ENCODE peak calls at places on chromosomes 16 and 17, in eight cellular contexts. O is upper lobe of right lung, B is fibroblast of lung, A is AG10803, P is Panc1, X is brain microvascular endothelial cell, U is MM.1S, J is GM12865. I is an unnamed sample.

GRCh38 chr17:73029941-73030340 is 62.5 kb downstream of the SLC39A11 start:
- DNase-seq in U (no peak), P (no peak), J (no peak), B (no peak), X (no peak), A (no peak), O (no peak), I (no peak)

GRCh38 chr17:47966079-47966519 is 4.8 kb upstream of the CDK5RAP3 start:
- DNase-seq in U (no peak), O (no peak), B (no peak), J (no peak), P (no peak), X (no peak), A (no peak), I (no peak)

GRCh38 chr17:76266244-76266938 is 1.2 kb downstream of the UBALD2 start:
- DNase-seq in P (no peak), X (no peak), O (no peak), J (peak; percentile 49), A (peak; percentile 47), U (no peak), B (peak; percentile 32), I (no peak)

GRCh38 chr16:30567991-30568638 is 3.4 kb downstream of the ZNF688 start:
- DNase-seq in U (peak; percentile 87), J (peak; percentile 88), B (peak; percentile 59), P (peak; percentile 24), X (peak; percentile 49), O (no peak), A (peak; percentile 78), I (peak; percentile 41)

GRCh38 chr16:83835972-83836566 is 28.3 kb downstream of the HSBP1 start:
- DNase-seq in P (no peak), A (peak; percentile 40), B (peak; percentile 82), X (peak; percentile 59), U (no peak), J (peak; percentile 9), O (no peak), I (peak; percentile 13)

GRCh38 chr17:59853168-59853918 is 39.4 kb downstream of the TUBD1 start:
- DNase-seq in A (peak; percentile 92), U (peak; percentile 86), B (peak; percentile 96), O (no peak), X (peak; percentile 84), P (peak; percentile 97), J (peak; percentile 88), I (no peak)

GRCh38 chr17:28750178-28751047 is 6.6 kb downstream of the TRAF4 start:
- DNase-seq in J (peak; percentile 95), U (peak; percentile 89), O (peak; percentile 95), B (peak; percentile 85), A (peak; percentile 90), P (peak; percentile 81), X (peak; percentile 92), I (no peak)

GRCh38 chr16:620700-621525 is 9.9 kb upstream of the WFIKKN1 start:
- DNase-seq in O (no peak), U (no peak), P (no peak), X (no peak), J (no peak), A (no peak), B (no peak), I (no peak)

GRCh38 chr16:10228779-10229178 is 46.6 kb upstream of the GRIN2A start:
- DNase-seq in B (no peak), U (peak; percentile 21), P (no peak), A (no peak), J (peak; percentile 57), O (no peak), X (no peak), I (no peak)

GRCh38 chr17:9371019-9371418 is 204.6 kb downstream of the STX8 start:
- DNase-seq in X (peak; percentile 93), J (peak; percentile 16), B (peak; percentile 98), A (peak; percentile 81), U (no peak), P (peak; percentile 70), O (no peak), I (no peak)

GRCh38 chr17:40306395-40306794 is 2.6 kb upstream of the RARA start:
- DNase-seq in B (no peak), O (no peak), J (no peak), P (no peak), A (peak; percentile 61), X (no peak), U (no peak), I (no peak)

GRCh38 chr17:45298546-45299285 is 18.1 kb downstream of the MAP3K14 start:
- DNase-seq in U (no peak), J (peak; percentile 36), O (no peak), A (no peak), X (no peak), B (no peak), P (no peak), I (no peak)

GRCh38 chr17:7217113-7217987 is 2.3 kb downstream of the DLG4 start:
- DNase-seq in A (peak; percentile 75), U (no peak), P (no peak), O (peak; percentile 69), X (peak; percentile 66), B (peak; percentile 76), J (no peak), I (no peak)

GRCh38 chr17:794876-795275 is 12.7 kb downstream of the MRM3 start:
- DNase-seq in U (peak; percentile 42), X (peak; percentile 60), P (peak; percentile 42), J (peak; percentile 51), A (peak; percentile 79), O (peak; percentile 84), B (peak; percentile 60), I (no peak)

GRCh38 chr16:21590287-21590686 is 9.1 kb upstream of the METTL9 start:
- DNase-seq in B (no peak), P (no peak), U (no peak), O (no peak), X (no peak), J (no peak), A (no peak), I (peak; percentile 27)
- H3K4me3 ChIP-seq in B (no peak overlapping the region), P (no peak overlapping the region), U (no peak overlapping the region), O (no peak overlapping the region), X (no peak overlapping the region), J (no peak overlapping the region), A (no peak overlapping the region), I (no peak overlapping the region)

GRCh38 chr17:2366747-2367494 is 29.6 kb downstream of the SGSM2 start:
- DNase-seq in U (no peak), O (no peak), B (no peak), J (no peak), A (no peak), X (no peak), P (no peak), I (no peak)
- TF ChIP-seq CTCF in U (no peak), O (no peak), B (peak; percentile 23), J (no peak), A (no peak), X (peak; percentile 63), P (no peak), I (peak; percentile 22)

GRCh38 chr16:69917739-69918138 is 33.4 kb upstream of the CLEC18A start:
- DNase-seq in O (no peak), A (peak; percentile 95), U (no peak), J (no peak), B (peak; percentile 98), X (peak; percentile 95), P (no peak), I (peak; percentile 79)
- H3K4me3 ChIP-seq in O (no peak overlapping the region), A (peak overlapping the region; percentile 55), U (no peak overlapping the region), J (no peak overlapping the region), B (no peak overlapping the region), X (peak overlapping the region; percentile 30), P (no peak overlapping the region), I (peak overlapping the region; percentile 28)

GRCh38 chr17:61307905-61308886 is 91.4 kb upstream of the TBX2 start:
- DNase-seq in X (peak; percentile 94), P (no peak), J (no peak), A (peak; percentile 98), U (no peak), O (no peak), B (peak; percentile 95), I (peak; percentile 98)
- TF ChIP-seq CTCF in X (peak; percentile 30), P (no peak), J (no peak), A (peak; percentile 31), U (no peak), O (no peak), B (peak; percentile 36), I (peak; percentile 51)